ENCODE peak calls at places on chromosomes 4 and X, in ten cellular contexts. H is myocyte; S is NCI-H2171; J is T-cell; A is activated naive CD4-positive, alpha-beta T cell; P is NCI-H774; Y is amniotic epithelial cell; G is KBM-7; Z is NCI-H2029; E is globus pallidus. T is an unnamed sample.

GRCh38 chr4:136664988-136665387 is 867.3 kb downstream of the PCDH18 start:
- DNase-seq in P (no peak), Y (peak; percentile 17), J (no peak), E (no peak), Z (no peak), A (no peak), G (no peak), H (no peak), S (no peak), T (peak; percentile 82)

GRCh38 chr4:88779431-88779830 is 81.8 kb upstream of the NAP1L5 start:
- DNase-seq in A (no peak), E (no peak), J (no peak), H (peak; percentile 33), S (no peak), P (no peak), Z (no peak), Y (no peak), G (peak; percentile 50), T (no peak)

GRCh38 chr4:145505945-145506344 is 24.3 kb downstream of the SMAD1 start:
- DNase-seq in Z (no peak), H (no peak), J (no peak), E (no peak), G (no peak), Y (no peak), S (no peak), A (no peak), P (no peak), T (no peak)

GRCh38 chr4:113069212-113069892 is 19.9 kb downstream of the ANK2 start:
- DNase-seq in Z (peak; percentile 35), P (no peak), E (no peak), A (no peak), J (no peak), G (no peak), S (no peak), Y (peak; percentile 20), H (peak; percentile 6), T (peak; percentile 36)

GRCh38 chrX:101190736-101191135 is 28.9 kb upstream of the DRP2 start:
- DNase-seq in E (no peak), J (no peak), G (no peak), H (no peak), Z (no peak), P (no peak), A (no peak), S (no peak), Y (no peak), T (no peak)

GRCh38 chr4:38821739-38822138 is 17.1 kb upstream of the TLR1 start:
- DNase-seq in Y (peak; percentile 79), A (no peak), P (no peak), H (no peak), G (no peak), S (no peak), E (no peak), Z (no peak), J (no peak), T (peak; percentile 74)

GRCh38 chr4:162836773-162837172 is 329.9 kb downstream of the NAF1 start:
- DNase-seq in S (no peak), J (no peak), Z (no peak), Y (no peak), G (no peak), P (no peak), E (no peak), H (no peak), A (no peak), T (no peak)

GRCh38 chr4:3832536-3833220 is 66.5 kb downstream of the ADRA2C start:
- DNase-seq in A (no peak), E (no peak), G (no peak), S (no peak), Y (no peak), Z (no peak), J (no peak), P (no peak), H (no peak), T (no peak)

GRCh38 chr4:118683513-118683912 is 1.7 kb upstream of the METTL14 start:
- DNase-seq in G (peak; percentile 63), J (no peak), P (no peak), H (peak; percentile 10), S (no peak), Z (no peak), E (no peak), Y (peak; percentile 8), A (no peak), T (peak; percentile 37)

GRCh38 chr4:138579146-138579545 is 337.0 kb upstream of the SLC7A11 start:
- DNase-seq in Z (no peak), G (no peak), Y (no peak), J (no peak), E (no peak), S (no peak), H (no peak), A (no peak), P (no peak), T (no peak)

GRCh38 chr4:111957992-111958391 is 187.3 kb upstream of the FAM241A start:
- DNase-seq in S (no peak), Y (no peak), Z (no peak), P (no peak), E (no peak), J (no peak), G (no peak), H (no peak), A (no peak), T (no peak)

GRCh38 chr4:83552924-83553323 is 17.0 kb downstream of the GPAT3 start:
- DNase-seq in P (no peak), J (no peak), G (peak; percentile 27), Y (peak; percentile 94), H (no peak), S (no peak), Z (no peak), A (no peak), E (no peak), T (peak; percentile 94)

GRCh38 chr4:8322794-8323704 is 53.5 kb downstream of the HTRA3 start:
- DNase-seq in H (no peak), G (no peak), S (no peak), A (no peak), P (no peak), Y (no peak), Z (no peak), J (no peak), E (no peak), T (no peak)

GRCh38 chr4:85740431-85740861 is 265.5 kb downstream of the ARHGAP24 start:
- DNase-seq in A (no peak), Z (no peak), G (no peak), E (no peak), Y (peak; percentile 61), P (no peak), S (no peak), J (no peak), H (no peak), T (peak; percentile 54)

GRCh38 chrX:40201486-40201885 is 103.7 kb upstream of the BCOR start:
- DNase-seq in E (no peak), P (no peak), G (peak; percentile 34), Y (no peak), J (peak; percentile 35), H (no peak), S (no peak), A (no peak), Z (peak; percentile 21), T (no peak)